ENCODE peak calls at places on chromosomes 5 and 9, in seven cellular contexts. U is foreskin fibroblast, N is heart left ventricle, W is GM12865, C is GM23338, G is brain microvascular endothelial cell, A is fibroblast of lung. F is an unnamed sample.

GRCh38 chr5:53779541-53779981 is 219.1 kb downstream of the NDUFS4 start:
- DNase-seq in U (peak), N (peak), W (peak), C (no peak), G (peak), A (peak), F (peak)

GRCh38 chr5:179193746-179194145 is 133.6 kb downstream of the ZNF354C start:
- DNase-seq in U (no peak), N (no peak), W (no peak), C (no peak), G (no peak), A (no peak), F (no peak)

GRCh38 chr5:160926428-160926827 is 74.4 kb upstream of the ATP10B start:
- DNase-seq in U (no peak), N (no peak), W (no peak), C (peak), G (no peak), A (peak), F (no peak)

GRCh38 chr5:118208031-118208453 is 780.3 kb downstream of the DTWD2 start:
- DNase-seq in U (no peak), N (no peak), W (no peak), C (no peak), G (no peak), A (no peak), F (no peak)

GRCh38 chr9:93231716-93232115 is 47.8 kb downstream of the WNK2 start:
- DNase-seq in U (no peak), N (no peak), W (no peak), C (no peak), G (no peak), A (no peak), F (no peak)

GRCh38 chr9:967851-968641 is 8.4 kb upstream of the DMRT3 start:
- DNase-seq in U (no peak), N (no peak), W (no peak), C (peak), G (no peak), A (no peak), F (no peak)

GRCh38 chr5:168472329-168472728 is 13.9 kb upstream of the RARS1 start:
- DNase-seq in U (peak), N (no peak), W (no peak), C (peak), G (peak), A (peak), F (peak)

GRCh38 chr9:33765411-33765810 is 29.9 kb upstream of the PRSS3 start:
- DNase-seq in U (peak), N (no peak), W (no peak), C (no peak), G (peak), A (peak), F (no peak)

GRCh38 chr9:95409650-95410426 is 92.3 kb upstream of the FANCC start:
- DNase-seq in U (peak), N (no peak), W (no peak), C (no peak), G (peak), A (peak), F (peak)

GRCh38 chr5:31537856-31538255 is 5.8 kb downstream of the C5orf22 start:
- DNase-seq in U (peak), N (no peak), W (no peak), C (no peak), G (peak), A (peak), F (no peak)

GRCh38 chr5:142078251-142078650 is 30.3 kb upstream of the NDFIP1 start:
- DNase-seq in U (no peak), N (no peak), W (no peak), C (no peak), G (no peak), A (no peak), F (no peak)

GRCh38 chr9:27407966-27408365 is 111.0 kb upstream of the EQTN start:
- DNase-seq in U (peak), N (no peak), W (no peak), C (no peak), G (peak), A (peak), F (no peak)

GRCh38 chr5:123089971-123090640 is 1.1 kb downstream of the PRDM6 start:
- DNase-seq in U (peak), N (no peak), W (peak), C (peak), G (no peak), A (peak), F (no peak)

GRCh38 chr5:143101740-143102386 is 301.6 kb downstream of the NR3C1 start:
- DNase-seq in U (no peak), N (no peak), W (no peak), C (no peak), G (no peak), A (no peak), F (no peak)

GRCh38 chr5:98301567-98301966 is 471.9 kb upstream of the RGMB start:
- DNase-seq in U (no peak), N (no peak), W (no peak), C (peak), G (no peak), A (peak), F (no peak)

GRCh38 chr9:37144762-37145161 is 24.4 kb downstream of the ZCCHC7 start:
- DNase-seq in U (peak), N (no peak), W (peak), C (peak), G (peak), A (peak), F (no peak)

GRCh38 chr9:120531683-120532300 is 48.2 kb downstream of the CDK5RAP2 start:
- DNase-seq in U (peak), N (no peak), W (peak), C (peak), G (peak), A (peak), F (no peak)

GRCh38 chr5:126544087-126544740 is 50.8 kb downstream of the ALDH7A1 start:
- DNase-seq in U (peak), N (no peak), W (peak), C (peak), G (peak), A (no peak), F (no peak)

GRCh38 chr9:99962685-99963261 is 56.3 kb downstream of the STX17 start:
- DNase-seq in U (no peak), N (no peak), W (no peak), C (no peak), G (peak), A (peak), F (no peak)

GRCh38 chr5:66122379-66123034 is 21.6 kb upstream of the SREK1 start:
- DNase-seq in U (peak), N (no peak), W (no peak), C (no peak), G (peak), A (peak), F (no peak)

GRCh38 chr9:86614871-86615849 is 260.9 kb upstream of the TUT7 start:
- DNase-seq in U (peak), N (no peak), W (peak), C (peak), G (peak), A (peak), F (peak)

GRCh38 chr5:181243020-181243520 is 636 bp downstream of the RACK1 start:
- DNase-seq in U (peak), N (no peak), W (no peak), C (no peak), G (no peak), A (no peak), F (no peak)

GRCh38 chr5:39283231-39283818 is 64.0 kb upstream of the FYB1 start:
- DNase-seq in U (peak), N (no peak), W (peak), C (peak), G (peak), A (peak), F (peak)

GRCh38 chr9:134983506-134984371 is 66.0 kb upstream of the FCN1 start:
- DNase-seq in U (no peak), N (no peak), W (peak), C (no peak), G (no peak), A (no peak), F (no peak)

DNA sequence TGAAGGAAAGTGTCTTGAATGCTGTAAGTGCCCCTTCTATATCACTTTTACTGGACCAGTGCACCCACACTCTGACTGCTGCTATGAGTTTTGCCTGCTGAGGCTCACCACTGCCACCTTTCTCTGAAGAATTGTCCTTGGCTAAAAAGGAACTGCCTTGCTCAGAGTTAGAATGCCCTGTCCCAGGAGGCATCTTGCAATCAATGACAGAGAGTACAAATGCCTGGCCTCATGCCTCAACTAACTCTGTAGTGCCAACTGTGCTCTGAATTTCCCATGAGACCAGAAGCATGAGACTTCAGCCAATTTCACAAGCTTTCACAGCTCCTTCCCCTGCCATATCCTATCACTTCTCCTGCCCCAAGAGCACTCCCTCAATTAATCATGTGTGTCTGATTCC is 569.7 kb downstream of the ZNF608 start:
- DNase-seq in U (no peak), N (peak), W (no peak), C (peak), G (no peak), A (no peak), F (no peak)
- TF ChIP-seq CTCF in U (no peak), N (peak), W (no peak), C (no peak), G (peak), A (peak), F (no peak)

DNA sequence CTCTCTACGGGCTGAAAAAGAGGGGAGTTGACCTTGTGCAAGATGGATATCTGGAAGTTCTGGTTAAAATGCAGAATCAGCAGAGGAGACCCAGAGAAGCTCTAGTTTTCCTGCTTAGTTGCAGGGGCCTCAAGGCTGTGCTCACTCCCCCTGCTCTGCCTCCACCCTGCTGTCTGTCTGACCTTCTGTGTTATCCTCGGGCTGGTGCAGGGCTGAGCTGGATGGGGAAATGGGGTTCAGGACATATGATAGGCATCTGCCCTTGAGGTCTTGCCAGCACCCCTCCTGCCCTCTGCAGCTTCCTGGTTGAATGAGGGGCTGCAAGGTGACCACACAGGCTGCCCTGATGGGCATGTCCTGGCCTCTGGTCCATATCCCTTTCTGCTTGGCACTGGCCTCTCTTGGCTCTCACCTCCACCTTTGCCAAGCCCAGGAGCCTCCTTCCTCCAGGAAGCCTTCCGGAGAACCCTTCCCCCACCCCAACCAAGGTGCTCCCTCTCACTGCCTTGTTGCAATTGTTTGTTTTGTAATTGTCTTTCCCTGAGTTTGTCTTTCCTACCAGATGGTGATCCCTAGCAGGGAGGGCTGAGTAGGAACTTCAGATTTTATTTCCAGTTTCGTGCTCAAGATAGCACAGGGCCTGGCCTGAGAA is 1.3 kb downstream of the TMEM268 start:
- DNase-seq in U (no peak), N (no peak), W (no peak), C (peak), G (no peak), A (no peak), F (no peak)
- H3K4me3 ChIP-seq in U (peak), N (no peak), W (peak), C (peak), G (peak), A (no peak), F (peak)

GRCh38 chr5:9617191-9617590 is 13.0 kb downstream of the TAS2R1 start:
- DNase-seq in U (peak), N (no peak), W (no peak), C (no peak), G (peak), A (no peak), F (no peak)
- TF ChIP-seq CTCF in U (no peak), N (no peak), W (no peak), C (no peak), G (no peak), A (no peak), F (no peak)

DNA sequence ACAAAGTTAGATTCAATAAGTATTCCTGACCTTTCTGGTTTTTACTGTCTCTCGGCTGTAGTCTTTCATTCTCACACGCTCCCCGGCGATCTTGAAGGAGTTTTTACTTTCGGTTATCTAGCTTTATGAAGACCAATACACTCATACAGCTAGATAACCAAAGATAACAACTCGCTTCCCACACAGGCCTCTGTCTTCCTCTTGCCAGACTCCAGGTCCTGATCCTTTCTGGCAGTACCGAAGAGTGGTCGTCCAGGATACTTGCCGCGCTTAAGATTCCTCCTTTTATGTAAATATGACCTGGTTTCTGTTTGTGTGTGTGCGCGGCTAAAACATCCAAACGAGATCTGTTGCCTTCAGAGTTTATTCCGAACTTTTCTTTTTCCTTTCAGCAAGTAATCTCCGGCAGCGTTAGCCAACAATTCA is 216.2 kb downstream of the MEF2C start:
- DNase-seq in U (no peak), N (no peak), W (peak), C (peak), G (no peak), A (peak), F (no peak)
- H3K4me3 ChIP-seq in U (peak), N (peak), W (peak), C (peak), G (peak), A (peak), F (peak)

GRCh38 chr5:25862276-25862675 is 1176.1 kb downstream of the CDH9 start:
- DNase-seq in U (no peak), N (no peak), W (no peak), C (peak), G (no peak), A (no peak), F (no peak)

GRCh38 chr5:25863811-25864210 is 1174.6 kb downstream of the CDH9 start:
- DNase-seq in U (no peak), N (no peak), W (no peak), C (no peak), G (no peak), A (no peak), F (no peak)

DNA sequence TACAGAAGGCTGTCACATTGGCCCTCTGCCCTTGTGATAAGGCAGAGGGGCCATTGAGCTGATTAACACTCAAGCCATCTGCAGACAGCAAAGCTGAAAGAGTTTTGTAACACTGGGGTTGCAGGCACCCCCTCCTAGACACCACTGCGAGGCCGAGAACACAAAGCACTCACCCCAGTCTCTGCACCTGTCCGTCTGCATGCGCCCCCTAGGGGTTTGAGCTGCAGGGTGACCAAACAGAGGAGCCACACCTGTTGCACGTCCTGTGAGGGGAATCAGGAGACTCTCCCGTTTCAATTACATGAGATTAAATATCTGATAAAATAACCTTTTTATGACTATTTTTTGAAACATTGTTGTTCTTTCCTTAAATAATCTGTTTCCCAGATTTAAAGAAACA is 1180.4 kb downstream of the CDH9 start:
- DNase-seq in U (no peak), N (no peak), W (no peak), C (peak), G (no peak), A (no peak), F (no peak)
- TF ChIP-seq CTCF in U (no peak), N (peak), W (no peak), C (peak), G (no peak), A (no peak), F (no peak)